ENCODE peak calls at places on chromosomes 13 and 19, in eight cellular contexts. One of them, this sample, is unnamed.
A peak's percentile ranks its signal among the peaks of the same experiment; 100 is the strongest.

GRCh38 chr13:110256126-110256905 is 50.6 kb downstream of the COL4A1 start:
- DNase-seq in MCF 10A: no peak
- DNase-seq in uterus: no peak
- DNase-seq in body of pancreas: no peak
- DNase-seq in bronchial epithelial cell: no peak
- DNase-seq in progenitor cell of endocrine pancreas: no peak
- DNase-seq in GM23338: no peak
- DNase-seq in lower leg skin: peak; percentile 76
- DNase-seq in this sample: no peak

GRCh38 chr19:42276821-42277220 is 7.8 kb downstream of the CIC start:
- DNase-seq in MCF 10A: peak; percentile 29
- DNase-seq in uterus: no peak
- DNase-seq in body of pancreas: no peak
- DNase-seq in bronchial epithelial cell: peak; percentile 68
- DNase-seq in progenitor cell of endocrine pancreas: no peak
- DNase-seq in GM23338: no peak
- DNase-seq in lower leg skin: no peak
- DNase-seq in this sample: no peak

GRCh38 chr19:28691683-28692082 is 521.3 kb downstream of the UQCRFS1 start:
- DNase-seq in MCF 10A: no peak
- DNase-seq in uterus: no peak
- DNase-seq in body of pancreas: no peak
- DNase-seq in bronchial epithelial cell: no peak
- DNase-seq in progenitor cell of endocrine pancreas: no peak
- DNase-seq in GM23338: no peak
- DNase-seq in lower leg skin: no peak
- DNase-seq in this sample: no peak

GRCh38 chr13:30234763-30235162 is 72.6 kb downstream of the KATNAL1 start:
- DNase-seq in MCF 10A: no peak
- DNase-seq in uterus: no peak
- DNase-seq in body of pancreas: no peak
- DNase-seq in bronchial epithelial cell: no peak
- DNase-seq in progenitor cell of endocrine pancreas: no peak
- DNase-seq in GM23338: no peak
- DNase-seq in lower leg skin: no peak
- DNase-seq in this sample: no peak

GRCh38 chr13:79405501-79405830 is 589 bp downstream of the RBM26 start:
- DNase-seq in MCF 10A: peak; percentile 40
- DNase-seq in uterus: no peak
- DNase-seq in body of pancreas: peak; percentile 28
- DNase-seq in bronchial epithelial cell: no peak
- DNase-seq in progenitor cell of endocrine pancreas: no peak
- DNase-seq in GM23338: peak; percentile 44
- DNase-seq in lower leg skin: no peak
- DNase-seq in this sample: no peak

GRCh38 chr19:3556978-3557460 is 367 bp downstream of the MFSD12 start:
- DNase-seq in MCF 10A: peak; percentile 63
- DNase-seq in uterus: no peak
- DNase-seq in body of pancreas: peak; percentile 55
- DNase-seq in bronchial epithelial cell: peak; percentile 44
- DNase-seq in progenitor cell of endocrine pancreas: no peak
- DNase-seq in GM23338: peak; percentile 51
- DNase-seq in lower leg skin: no peak
- DNase-seq in this sample: no peak

GRCh38 chr19:7970716-7971448 is 27.4 kb upstream of the TIMM44 start:
- DNase-seq in MCF 10A: peak; percentile 72
- DNase-seq in uterus: no peak
- DNase-seq in body of pancreas: no peak
- DNase-seq in bronchial epithelial cell: peak; percentile 31
- DNase-seq in progenitor cell of endocrine pancreas: peak; percentile 48
- DNase-seq in GM23338: peak; percentile 94
- DNase-seq in lower leg skin: no peak
- DNase-seq in this sample: peak; percentile 65

GRCh38 chr13:29140277-29140676 is 320.1 kb downstream of the MTUS2 start:
- DNase-seq in MCF 10A: no peak
- DNase-seq in uterus: no peak
- DNase-seq in body of pancreas: no peak
- DNase-seq in bronchial epithelial cell: peak; percentile 19
- DNase-seq in progenitor cell of endocrine pancreas: no peak
- DNase-seq in GM23338: no peak
- DNase-seq in lower leg skin: no peak
- DNase-seq in this sample: no peak

GRCh38 chr13:48000559-48001126 is 430 bp downstream of the SUCLA2 start:
- DNase-seq in MCF 10A: peak; percentile 28
- DNase-seq in uterus: no peak
- DNase-seq in body of pancreas: peak; percentile 3
- DNase-seq in bronchial epithelial cell: peak; percentile 32
- DNase-seq in progenitor cell of endocrine pancreas: no peak
- DNase-seq in GM23338: peak; percentile 50
- DNase-seq in lower leg skin: no peak
- DNase-seq in this sample: no peak

DNA sequence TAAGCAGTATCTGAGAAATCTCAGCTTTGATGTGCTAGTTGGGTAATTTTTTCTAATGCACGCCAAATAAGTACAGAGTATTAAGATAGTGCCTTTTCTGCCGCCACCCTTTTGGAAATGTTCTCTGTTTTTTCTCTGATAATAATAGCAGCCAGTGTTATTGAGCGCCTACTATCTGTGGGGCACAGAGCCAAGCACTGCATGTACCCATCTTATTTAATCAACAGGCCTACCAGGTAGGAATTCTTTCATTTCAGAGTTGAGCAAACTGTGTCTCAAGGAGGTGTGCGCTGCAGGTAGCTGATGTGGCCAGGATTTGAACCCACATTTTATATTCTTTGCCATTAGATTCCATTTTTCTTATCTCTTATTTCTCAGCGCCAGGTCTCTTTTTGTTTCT is 1.4 kb downstream of the EPN1 start:
- DNase-seq in MCF 10A: no peak
- DNase-seq in uterus: no peak
- DNase-seq in body of pancreas: peak; percentile 93
- DNase-seq in bronchial epithelial cell: peak; percentile 30
- DNase-seq in progenitor cell of endocrine pancreas: no peak
- DNase-seq in GM23338: no peak
- DNase-seq in lower leg skin: no peak
- DNase-seq in this sample: no peak
- TF ChIP-seq CTCF in MCF 10A: no peak
- TF ChIP-seq CTCF in uterus: no peak
- TF ChIP-seq CTCF in body of pancreas: peak; percentile 33
- TF ChIP-seq CTCF in bronchial epithelial cell: peak; percentile 9
- TF ChIP-seq CTCF in progenitor cell of endocrine pancreas: no peak
- TF ChIP-seq CTCF in GM23338: no peak
- TF ChIP-seq CTCF in lower leg skin: no peak
- TF ChIP-seq CTCF in this sample: no peak

DNA sequence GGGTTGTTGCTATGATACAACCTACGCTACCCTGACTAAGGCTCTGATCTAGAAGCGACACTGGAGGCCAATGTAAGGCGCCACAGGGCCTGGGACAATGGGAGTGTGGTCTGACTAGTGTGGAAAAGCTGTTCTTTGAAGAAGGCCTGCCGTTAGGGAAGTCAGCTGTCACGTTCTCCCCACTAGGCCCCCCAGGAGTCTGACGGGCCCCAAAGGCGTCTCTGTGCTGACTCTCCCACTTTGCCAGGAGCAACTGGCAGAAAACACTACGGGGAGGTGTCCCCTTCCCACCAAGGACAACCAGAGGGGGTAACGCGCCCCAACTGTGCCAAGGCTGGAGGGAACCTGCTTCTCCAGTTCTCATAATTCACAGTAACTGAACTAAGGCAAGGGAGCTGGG is 25.3 kb upstream of the EIF3G start:
- DNase-seq in MCF 10A: no peak
- DNase-seq in uterus: no peak
- DNase-seq in body of pancreas: no peak
- DNase-seq in bronchial epithelial cell: no peak
- DNase-seq in progenitor cell of endocrine pancreas: no peak
- DNase-seq in GM23338: no peak
- DNase-seq in lower leg skin: no peak
- DNase-seq in this sample: no peak
- TF ChIP-seq CTCF in MCF 10A: no peak
- TF ChIP-seq CTCF in uterus: no peak
- TF ChIP-seq CTCF in body of pancreas: no peak
- TF ChIP-seq CTCF in bronchial epithelial cell: no peak
- TF ChIP-seq CTCF in progenitor cell of endocrine pancreas: no peak
- TF ChIP-seq CTCF in GM23338: no peak
- TF ChIP-seq CTCF in lower leg skin: no peak
- TF ChIP-seq CTCF in this sample: no peak

DNA sequence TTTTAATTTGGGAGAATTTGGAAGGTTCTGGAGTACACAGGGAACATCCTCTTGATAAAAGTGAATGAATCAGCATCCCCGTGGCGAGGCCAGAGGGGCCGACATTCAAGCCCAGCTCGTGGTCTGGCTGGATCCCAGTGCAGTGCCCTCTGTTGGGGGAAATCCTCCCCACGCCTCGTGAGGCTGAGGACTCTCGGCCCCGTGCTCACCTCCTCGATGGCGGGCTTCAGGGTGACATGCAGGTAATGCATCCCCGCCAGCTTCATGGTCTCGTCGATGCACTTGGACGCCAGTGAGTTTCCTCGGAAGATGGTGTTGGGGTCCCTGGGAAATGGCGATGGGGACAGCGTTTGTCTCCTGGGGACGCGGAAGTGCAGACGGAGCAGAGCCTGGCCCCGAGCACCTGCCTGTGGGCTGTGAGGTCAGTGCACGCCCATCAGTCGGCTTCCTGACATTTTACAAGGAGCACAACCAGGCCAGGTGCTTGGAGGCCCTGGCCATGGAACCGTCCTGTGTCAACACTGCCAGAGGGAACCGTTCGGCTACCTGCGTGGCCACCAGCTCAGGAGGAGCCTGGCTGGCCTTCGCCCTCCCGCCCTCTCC is 43.3 kb upstream of the C13orf46 start:
- DNase-seq in MCF 10A: peak; percentile 20
- DNase-seq in uterus: no peak
- DNase-seq in body of pancreas: no peak
- DNase-seq in bronchial epithelial cell: no peak
- DNase-seq in progenitor cell of endocrine pancreas: no peak
- DNase-seq in GM23338: peak; percentile 62
- DNase-seq in lower leg skin: no peak
- DNase-seq in this sample: no peak
- TF ChIP-seq CTCF in MCF 10A: no peak
- TF ChIP-seq CTCF in uterus: no peak
- TF ChIP-seq CTCF in body of pancreas: no peak
- TF ChIP-seq CTCF in bronchial epithelial cell: no peak
- TF ChIP-seq CTCF in progenitor cell of endocrine pancreas: peak; percentile 11
- TF ChIP-seq CTCF in GM23338: peak; percentile 63
- TF ChIP-seq CTCF in lower leg skin: no peak
- TF ChIP-seq CTCF in this sample: peak; percentile 34

GRCh38 chr19:56670961-56671612 is 470 bp downstream of the ZNF835 start:
- DNase-seq in MCF 10A: no peak
- DNase-seq in uterus: no peak
- DNase-seq in body of pancreas: peak; percentile 64
- DNase-seq in bronchial epithelial cell: no peak
- DNase-seq in progenitor cell of endocrine pancreas: no peak
- DNase-seq in GM23338: no peak
- DNase-seq in lower leg skin: peak; percentile 71
- DNase-seq in this sample: no peak
- TF ChIP-seq CTCF in MCF 10A: no peak
- TF ChIP-seq CTCF in uterus: no peak
- TF ChIP-seq CTCF in body of pancreas: no peak
- TF ChIP-seq CTCF in bronchial epithelial cell: no peak
- TF ChIP-seq CTCF in progenitor cell of endocrine pancreas: no peak
- TF ChIP-seq CTCF in GM23338: no peak
- TF ChIP-seq CTCF in lower leg skin: no peak
- TF ChIP-seq CTCF in this sample: no peak